ENCODE peak calls at places on chromosomes 3 and 15, in four cellular contexts. C is endodermal cell, D is IMR-90, K is GM12878. I is an unnamed sample.

GRCh38 chr3:10992017-10992945 is at the start of gene SLC6A1:
- DNase-seq in C (peak), D (no peak), K (no peak), I (no peak)

GRCh38 chr3:36876181-36876936 is 68.5 kb downstream of the TRANK1 start:
- DNase-seq in C (no peak), D (no peak), K (peak), I (no peak)

GRCh38 chr15:57706405-57707209 is at the start of gene POLR2M:
- DNase-seq in C (peak), D (peak), K (peak), I (peak)

GRCh38 chr3:38227989-38228388 is 37.6 kb upstream of the SLC22A13 start:
- DNase-seq in C (no peak), D (peak), K (no peak), I (no peak)

GRCh38 chr3:107710851-107711250 is 188.1 kb downstream of the BBX start:
- DNase-seq in C (peak), D (peak), K (no peak), I (no peak)

GRCh38 chr15:69045810-69046209 is 31.3 kb downstream of the NOX5 start:
- DNase-seq in C (no peak), D (peak), K (no peak), I (no peak)

GRCh38 chr3:184366619-184367321 is 5.3 kb downstream of the POLR2H start:
- DNase-seq in C (no peak), D (peak), K (no peak), I (no peak)

GRCh38 chr3:70744536-70744935 is 432.1 kb upstream of the MDFIC2 start:
- DNase-seq in C (no peak), D (no peak), K (no peak), I (no peak)

GRCh38 chr3:61236556-61236955 is 14.7 kb downstream of the FHIT start:
- DNase-seq in C (peak), D (no peak), K (peak), I (no peak)

GRCh38 chr3:69142090-69142489 is 19.7 kb upstream of the LMOD3 start:
- DNase-seq in C (no peak), D (peak), K (no peak), I (no peak)

GRCh38 chr3:185757176-185757575 is 67.7 kb downstream of the IGF2BP2 start:
- DNase-seq in C (no peak), D (no peak), K (no peak), I (no peak)

GRCh38 chr15:89728254-89728653 is 22.8 kb downstream of the MESP1 start:
- DNase-seq in C (no peak), D (no peak), K (no peak), I (no peak)

GRCh38 chr3:9715127-9715526 is 11.5 kb downstream of the CPNE9 start:
- DNase-seq in C (peak), D (no peak), K (no peak), I (no peak)

GRCh38 chr15:25469377-25469776 is 30.6 kb upstream of the UBE3A start:
- DNase-seq in C (no peak), D (no peak), K (no peak), I (no peak)

GRCh38 chr3:53056442-53056841 is 10.6 kb upstream of the SFMBT1 start:
- DNase-seq in C (peak), D (peak), K (no peak), I (no peak)

GRCh38 chr15:50953302-50953701 is 44.8 kb downstream of the AP4E1 start:
- DNase-seq in C (no peak), D (peak), K (no peak), I (no peak)

GRCh38 chr3:155243512-155243921 is 50.0 kb downstream of the STRIT1 start:
- DNase-seq in C (no peak), D (peak), K (no peak), I (no peak)

GRCh38 chr3:155019576-155019975 is 60.5 kb upstream of the MME start:
- DNase-seq in C (no peak), D (peak), K (no peak), I (no peak)

GRCh38 chr3:177466076-177466475 is 268.8 kb upstream of the TBL1XR1 start:
- DNase-seq in C (no peak), D (no peak), K (no peak), I (no peak)

GRCh38 chr3:9091811-9092210 is 128.5 kb upstream of the RAD18 start:
- DNase-seq in C (peak), D (no peak), K (no peak), I (no peak)

GRCh38 chr15:68368731-68369435 is 63.1 kb downstream of the ITGA11 start:
- DNase-seq in C (no peak), D (peak), K (no peak), I (no peak)

GRCh38 chr3:24185738-24186384 is 240.8 kb downstream of the NR1D2 start:
- DNase-seq in C (peak), D (peak), K (no peak), I (peak)

GRCh38 chr3:8460050-8460708 is 41.4 kb upstream of the LMCD1 start:
- DNase-seq in C (no peak), D (no peak), K (no peak), I (no peak)

GRCh38 chr15:90872481-90873184 is 4.2 kb downstream of the FURIN start:
- DNase-seq in C (peak), D (peak), K (no peak), I (no peak)

GRCh38 chr3:190108789-190109188 is 11.9 kb downstream of the P3H2 start:
- DNase-seq in C (no peak), D (no peak), K (no peak), I (no peak)

GRCh38 chr15:29124581-29125381 is 144.8 kb downstream of the NSMCE3 start:
- DNase-seq in C (peak), D (peak), K (no peak), I (no peak)

GRCh38 chr15:42182328-42182901 is 25.7 kb downstream of the VPS39 start:
- DNase-seq in C (no peak), D (no peak), K (no peak), I (no peak)

GRCh38 chr3:128287161-128287560 is 133.9 kb downstream of the EEFSEC start:
- DNase-seq in C (peak), D (no peak), K (no peak), I (no peak)

GRCh38 chr3:141064255-141064926 is 13.2 kb downstream of the SPSB4 start:
- DNase-seq in C (peak), D (no peak), K (no peak), I (no peak)

GRCh38 chr15:82585072-82585471 is 44.8 kb upstream of the RPS17 start:
- DNase-seq in C (no peak), D (peak), K (no peak), I (no peak)

GRCh38 chr3:140911822-140912221 is 29.8 kb upstream of the SLC25A36 start:
- DNase-seq in C (no peak), D (no peak), K (no peak), I (no peak)

GRCh38 chr3:20141841-20142240 is 44.2 kb downstream of the SGO1 start:
- DNase-seq in C (peak), D (no peak), K (no peak), I (no peak)

GRCh38 chr3:137304313-137305056 is 346.7 kb downstream of the IL20RB start:
- DNase-seq in C (peak), D (no peak), K (no peak), I (no peak)

GRCh38 chr3:51686512-51687215 is 15.6 kb downstream of the TEX264 start:
- DNase-seq in C (no peak), D (peak), K (peak), I (peak)

GRCh38 chr15:67403428-67403827 is 117.5 kb upstream of the C15orf61 start:
- DNase-seq in C (no peak), D (no peak), K (no peak), I (no peak)

GRCh38 chr3:59052803-59053411 is 3.1 kb upstream of the CFAP20DC start:
- DNase-seq in C (peak), D (peak), K (no peak), I (no peak)

GRCh38 chr3:59046839-59047238 is 3.0 kb downstream of the CFAP20DC start:
- DNase-seq in C (no peak), D (no peak), K (no peak), I (no peak)

GRCh38 chr3:59049671-59050331 is at the start of gene CFAP20DC:
- DNase-seq in C (peak), D (peak), K (peak), I (peak)
- H3K27ac ChIP-seq in C (peak), D (peak), K (peak), I (peak)

GRCh38 chr3:180922242-180922641 is 9.8 kb downstream of the FXR1 start:
- DNase-seq in C (no peak), D (no peak), K (no peak), I (no peak)

GRCh38 chr3:180923561-180923960 is 11.1 kb downstream of the FXR1 start:
- DNase-seq in C (no peak), D (no peak), K (no peak), I (no peak)

GRCh38 chr3:180930526-180930925 is 18.1 kb downstream of the FXR1 start:
- DNase-seq in C (no peak), D (no peak), K (no peak), I (no peak)

DNA sequence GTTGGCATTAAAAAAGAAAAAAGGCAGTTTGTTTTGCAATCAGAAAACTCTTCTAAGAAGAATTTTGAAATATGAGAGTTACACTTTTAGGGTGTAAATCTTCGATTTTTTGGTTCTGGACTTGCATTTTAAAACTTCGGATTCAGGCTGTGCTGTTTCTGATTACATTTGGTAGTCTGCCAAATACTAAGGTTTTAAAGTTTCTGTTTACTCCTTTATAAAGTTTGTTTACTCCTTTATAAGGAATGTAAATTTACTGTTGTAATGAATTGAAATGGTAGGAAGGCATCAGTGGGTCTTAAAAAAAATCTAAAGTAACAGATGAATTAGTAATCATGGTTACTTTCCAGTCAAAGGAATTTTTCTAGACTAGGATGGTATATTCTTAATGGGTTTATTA is 14.1 kb downstream of the FXR1 start:
- DNase-seq in C (no peak), D (peak), K (no peak), I (no peak)
- H3K9ac ChIP-seq in C (no peak), D (no peak), K (no peak), I (no peak)

GRCh38 chr15:78251136-78251535 is 13.2 kb upstream of the DNAJA4 start:
- DNase-seq in C (no peak), D (no peak), K (no peak), I (no peak)
- TF ChIP-seq CTCF in C (no peak), D (no peak), K (no peak), I (no peak)

DNA sequence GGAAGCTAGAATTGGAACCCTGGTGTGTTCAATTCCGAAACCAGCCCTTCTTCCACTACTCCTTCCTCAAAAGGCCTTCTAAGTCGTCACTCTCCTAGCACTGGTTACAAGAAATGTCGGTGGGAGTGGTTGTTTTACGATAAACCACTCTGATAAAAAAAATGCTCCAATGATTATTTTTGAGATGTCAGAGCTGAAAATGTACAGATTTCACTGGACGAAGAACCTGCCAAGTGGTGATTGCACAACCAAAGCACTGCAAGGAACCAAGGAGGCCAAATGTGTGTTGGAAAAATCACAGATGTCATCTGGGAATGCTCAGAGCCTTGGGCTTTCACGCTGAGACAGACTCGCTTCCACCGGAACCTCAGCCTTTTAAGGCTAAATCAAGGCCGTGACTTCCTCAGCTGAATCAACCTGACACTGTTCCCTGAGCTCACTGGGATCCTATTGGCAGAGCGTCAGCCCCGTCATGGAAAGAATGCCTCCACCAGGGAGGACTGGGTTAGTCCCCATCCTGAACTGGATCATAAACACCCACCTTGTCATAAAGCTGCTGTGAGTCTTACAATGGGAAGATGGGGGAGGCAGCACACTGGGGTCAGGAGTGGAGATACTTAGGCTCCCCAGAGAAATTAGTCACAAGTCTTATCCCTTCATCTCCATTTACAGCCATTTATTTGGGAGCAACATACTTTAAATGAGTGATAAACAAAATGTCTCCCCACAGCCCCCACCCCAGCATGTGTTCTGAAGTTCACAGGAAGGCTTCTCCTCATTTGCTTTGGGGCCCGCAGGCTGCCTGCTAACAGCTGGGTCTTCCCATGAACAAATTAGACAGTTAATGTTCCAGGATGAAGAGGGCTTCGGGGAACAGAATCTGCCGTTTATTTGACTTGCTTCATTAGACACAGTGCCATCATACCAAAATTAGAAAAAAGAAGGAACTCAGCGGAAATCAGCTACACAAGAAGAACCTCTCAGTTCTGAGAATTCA is 107.9 kb upstream of the THBS1 start:
- DNase-seq in C (no peak), D (peak), K (no peak), I (no peak)
- H3K27ac ChIP-seq in C (no peak), D (peak), K (no peak), I (no peak)

GRCh38 chr3:110647586-110647985 is 424.0 kb upstream of the NECTIN3 start:
- DNase-seq in C (no peak), D (no peak), K (no peak), I (no peak)

GRCh38 chr3:110646496-110646895 is 425.1 kb upstream of the NECTIN3 start:
- DNase-seq in C (no peak), D (no peak), K (no peak), I (no peak)

DNA sequence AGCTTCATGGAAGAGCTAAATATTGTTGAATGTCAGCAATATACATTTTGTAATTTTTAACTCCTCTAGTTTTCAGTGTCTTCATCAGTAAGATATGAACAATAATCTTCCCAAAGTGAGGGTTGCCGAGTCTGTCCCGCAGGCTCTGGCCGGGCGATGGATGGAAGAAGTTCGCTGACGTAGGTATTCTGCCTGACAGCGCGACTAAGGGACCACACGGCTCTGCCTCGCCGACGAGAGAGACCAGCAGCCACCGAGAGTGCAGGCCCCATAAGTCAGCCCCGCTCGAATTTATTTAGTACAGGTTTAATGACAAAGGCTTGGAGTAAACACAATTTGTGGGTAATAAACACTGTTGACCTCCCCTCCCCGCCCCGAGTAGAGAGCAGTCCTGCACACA is 427.4 kb upstream of the NECTIN3 start:
- DNase-seq in C (no peak), D (no peak), K (no peak), I (no peak)
- H3K9ac ChIP-seq in C (no peak), D (no peak), K (no peak), I (no peak)

GRCh38 chr3:62497156-62497555 is 123.8 kb upstream of the FEZF2 start:
- DNase-seq in C (no peak), D (no peak), K (no peak), I (no peak)

GRCh38 chr3:62496509-62496908 is 123.2 kb upstream of the FEZF2 start:
- DNase-seq in C (no peak), D (no peak), K (no peak), I (no peak)

GRCh38 chr3:62493116-62493801 is 119.9 kb upstream of the FEZF2 start:
- DNase-seq in C (no peak), D (no peak), K (no peak), I (no peak)
- TF ChIP-seq CTCF in C (peak), D (peak), K (peak), I (peak)

GRCh38 chr15:74422723-74423442 is 10.9 kb downstream of the SEMA7A start:
- DNase-seq in C (peak), D (peak), K (no peak), I (peak)
- H3K27ac ChIP-seq in C (peak), D (peak), K (peak), I (peak)

GRCh38 chr15:73632670-73633058 is 525 bp downstream of the NPTN start:
- DNase-seq in C (no peak), D (no peak), K (no peak), I (no peak)

GRCh38 chr15:73631915-73632669 is 1.1 kb downstream of the NPTN start:
- DNase-seq in C (peak), D (peak), K (no peak), I (no peak)

GRCh38 chr15:73630030-73630429 is 3.2 kb downstream of the NPTN start:
- DNase-seq in C (no peak), D (no peak), K (no peak), I (no peak)

GRCh38 chr15:73628976-73629854 is 4.0 kb downstream of the NPTN start:
- DNase-seq in C (no peak), D (no peak), K (no peak), I (no peak)

GRCh38 chr15:73630796-73631471 is 2.3 kb downstream of the NPTN start:
- DNase-seq in C (no peak), D (no peak), K (no peak), I (no peak)
- H3K9ac ChIP-seq in C (no peak), D (no peak), K (peak), I (peak)

GRCh38 chr3:119768668-119769393 is 13.1 kb upstream of the NR1I2 start:
- DNase-seq in C (no peak), D (no peak), K (no peak), I (no peak)
- TF ChIP-seq CTCF in C (no peak), D (no peak), K (no peak), I (no peak)